ENCODE peak calls at places on chromosomes 6 and 20, in six cellular contexts. One of them, this sample, is unnamed.

GRCh38 chr6:169252805-169253189 is 849 bp downstream of the THBS2 start:
- DNase-seq in IMR-90: no peak
- DNase-seq in A549: no peak
- DNase-seq in HepG2: no peak
- DNase-seq in K562: no peak
- DNase-seq in GM12878: no peak
- DNase-seq in this sample: no peak

GRCh38 chr20:1815502-1816085 is 79.6 kb upstream of the SIRPA start:
- DNase-seq in IMR-90: no peak
- DNase-seq in A549: no peak
- DNase-seq in HepG2: no peak
- DNase-seq in K562: no peak
- DNase-seq in GM12878: no peak
- DNase-seq in this sample: no peak

GRCh38 chr6:41747256-41748101 is at the start of gene PGC:
- DNase-seq in IMR-90: no peak
- DNase-seq in A549: no peak
- DNase-seq in HepG2: peak
- DNase-seq in K562: peak
- DNase-seq in GM12878: no peak
- DNase-seq in this sample: no peak

GRCh38 chr20:33657704-33658095 is 4.4 kb upstream of the C20orf144 start:
- DNase-seq in IMR-90: no peak
- DNase-seq in A549: no peak
- DNase-seq in HepG2: no peak
- DNase-seq in K562: no peak
- DNase-seq in GM12878: no peak
- DNase-seq in this sample: no peak

GRCh38 chr6:161583561-161583960 is 309.7 kb upstream of the AGPAT4 start:
- DNase-seq in IMR-90: no peak
- DNase-seq in A549: no peak
- DNase-seq in HepG2: no peak
- DNase-seq in K562: no peak
- DNase-seq in GM12878: no peak
- DNase-seq in this sample: no peak

GRCh38 chr6:42783177-42783875 is 1.5 kb downstream of the BICRAL start:
- DNase-seq in IMR-90: peak
- DNase-seq in A549: peak
- DNase-seq in HepG2: peak
- DNase-seq in K562: peak
- DNase-seq in GM12878: no peak
- DNase-seq in this sample: peak

GRCh38 chr6:21750479-21751018 is 157.0 kb downstream of the SOX4 start:
- DNase-seq in IMR-90: no peak
- DNase-seq in A549: no peak
- DNase-seq in HepG2: no peak
- DNase-seq in K562: no peak
- DNase-seq in GM12878: no peak
- DNase-seq in this sample: no peak

GRCh38 chr6:42520786-42521607 is 42.8 kb upstream of the UBR2 start:
- DNase-seq in IMR-90: peak
- DNase-seq in A549: peak
- DNase-seq in HepG2: no peak
- DNase-seq in K562: no peak
- DNase-seq in GM12878: peak
- DNase-seq in this sample: no peak

GRCh38 chr6:104813552-104813951 is 46.2 kb downstream of the HACE1 start:
- DNase-seq in IMR-90: no peak
- DNase-seq in A549: no peak
- DNase-seq in HepG2: no peak
- DNase-seq in K562: no peak
- DNase-seq in GM12878: no peak
- DNase-seq in this sample: no peak

GRCh38 chr6:44593539-44593944 is 206.0 kb downstream of the CDC5L start:
- DNase-seq in IMR-90: peak
- DNase-seq in A549: peak
- DNase-seq in HepG2: peak
- DNase-seq in K562: peak
- DNase-seq in GM12878: peak
- DNase-seq in this sample: peak

GRCh38 chr6:35259946-35260626 is 551 bp downstream of the ZNF76 start:
- DNase-seq in IMR-90: peak
- DNase-seq in A549: peak
- DNase-seq in HepG2: peak
- DNase-seq in K562: peak
- DNase-seq in GM12878: peak
- DNase-seq in this sample: no peak

GRCh38 chr6:56570434-56571359 is 72.0 kb downstream of the DST start:
- DNase-seq in IMR-90: peak
- DNase-seq in A549: peak
- DNase-seq in HepG2: peak
- DNase-seq in K562: peak
- DNase-seq in GM12878: no peak
- DNase-seq in this sample: peak

GRCh38 chr20:63534831-63535651 is 2.1 kb downstream of the PTK6 start:
- DNase-seq in IMR-90: no peak
- DNase-seq in A549: no peak
- DNase-seq in HepG2: no peak
- DNase-seq in K562: no peak
- DNase-seq in GM12878: no peak
- DNase-seq in this sample: no peak

GRCh38 chr20:39645130-39645529 is 683.0 kb downstream of the DHX35 start:
- DNase-seq in IMR-90: no peak
- DNase-seq in A549: no peak
- DNase-seq in HepG2: no peak
- DNase-seq in K562: no peak
- DNase-seq in GM12878: no peak
- DNase-seq in this sample: no peak
- TF ChIP-seq BHLHE40 in IMR-90: no peak
- TF ChIP-seq BHLHE40 in A549: no peak
- TF ChIP-seq BHLHE40 in HepG2: no peak
- TF ChIP-seq BHLHE40 in K562: no peak
- TF ChIP-seq BHLHE40 in GM12878: no peak
- TF ChIP-seq BHLHE40 in this sample: no peak

DNA sequence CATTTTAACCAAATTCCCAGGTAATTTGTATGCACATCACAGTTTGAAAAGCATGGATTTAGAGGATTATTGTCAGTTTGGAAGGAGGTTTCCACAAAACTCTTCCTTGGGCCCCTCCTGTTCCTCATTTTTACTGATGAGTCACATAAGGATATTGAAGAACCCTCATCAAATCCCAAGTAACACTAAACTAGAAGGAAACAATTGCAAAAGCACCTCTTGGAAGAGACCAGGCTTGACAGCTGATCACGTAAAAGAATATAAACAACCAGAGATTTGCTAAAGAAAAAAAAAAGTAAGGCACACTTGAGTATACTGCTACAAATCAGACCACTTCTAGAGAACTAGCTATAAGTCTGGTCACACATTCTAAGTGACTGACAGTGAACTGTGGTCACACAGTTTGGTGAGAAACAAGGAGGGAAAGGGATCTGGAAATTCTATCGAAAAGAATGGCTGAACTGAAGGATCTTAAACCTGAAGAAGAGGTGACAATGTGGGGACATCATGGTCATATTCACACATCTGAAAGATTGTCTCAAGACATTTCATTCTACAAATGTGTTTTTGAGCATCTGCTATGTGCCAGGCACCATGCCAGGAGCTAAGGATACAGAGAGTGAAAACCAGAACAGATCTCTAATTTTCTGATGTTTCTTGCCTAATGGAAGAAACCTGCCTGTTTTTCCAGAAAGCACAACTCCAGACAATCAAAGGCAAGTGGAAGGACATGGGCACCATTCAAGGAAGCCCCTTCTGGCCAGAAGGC is 24.1 kb downstream of the ZHX3 start:
- DNase-seq in IMR-90: peak
- DNase-seq in A549: no peak
- DNase-seq in HepG2: no peak
- DNase-seq in K562: no peak
- DNase-seq in GM12878: no peak
- DNase-seq in this sample: no peak
- TF ChIP-seq BHLHE40 in IMR-90: no peak
- TF ChIP-seq BHLHE40 in A549: no peak
- TF ChIP-seq BHLHE40 in HepG2: no peak
- TF ChIP-seq BHLHE40 in K562: no peak
- TF ChIP-seq BHLHE40 in GM12878: no peak
- TF ChIP-seq BHLHE40 in this sample: no peak

GRCh38 chr20:8213831-8214587 is 81.9 kb downstream of the PLCB1 start:
- DNase-seq in IMR-90: no peak
- DNase-seq in A549: no peak
- DNase-seq in HepG2: no peak
- DNase-seq in K562: no peak
- DNase-seq in GM12878: peak
- DNase-seq in this sample: no peak

GRCh38 chr20:8216375-8217200 is 84.5 kb downstream of the PLCB1 start:
- DNase-seq in IMR-90: no peak
- DNase-seq in A549: no peak
- DNase-seq in HepG2: no peak
- DNase-seq in K562: no peak
- DNase-seq in GM12878: no peak
- DNase-seq in this sample: no peak

GRCh38 chr20:8212286-8212685 is 80.2 kb downstream of the PLCB1 start:
- DNase-seq in IMR-90: peak
- DNase-seq in A549: no peak
- DNase-seq in HepG2: no peak
- DNase-seq in K562: no peak
- DNase-seq in GM12878: no peak
- DNase-seq in this sample: no peak

GRCh38 chr20:8213270-8213669 is 81.2 kb downstream of the PLCB1 start:
- DNase-seq in IMR-90: no peak
- DNase-seq in A549: no peak
- DNase-seq in HepG2: no peak
- DNase-seq in K562: no peak
- DNase-seq in GM12878: no peak
- DNase-seq in this sample: no peak

GRCh38 chr20:8215516-8215915 is 83.5 kb downstream of the PLCB1 start:
- DNase-seq in IMR-90: peak
- DNase-seq in A549: no peak
- DNase-seq in HepG2: no peak
- DNase-seq in K562: no peak
- DNase-seq in GM12878: no peak
- DNase-seq in this sample: no peak
- TF ChIP-seq BHLHE40 in IMR-90: no peak
- TF ChIP-seq BHLHE40 in A549: no peak
- TF ChIP-seq BHLHE40 in HepG2: no peak
- TF ChIP-seq BHLHE40 in K562: no peak
- TF ChIP-seq BHLHE40 in GM12878: no peak
- TF ChIP-seq BHLHE40 in this sample: no peak

GRCh38 chr6:158654498-158654897 is 4.6 kb downstream of the SYTL3 start:
- DNase-seq in IMR-90: peak
- DNase-seq in A549: no peak
- DNase-seq in HepG2: peak
- DNase-seq in K562: peak
- DNase-seq in GM12878: no peak
- DNase-seq in this sample: no peak

GRCh38 chr6:158653577-158654354 is 3.9 kb downstream of the SYTL3 start:
- DNase-seq in IMR-90: peak
- DNase-seq in A549: no peak
- DNase-seq in HepG2: no peak
- DNase-seq in K562: no peak
- DNase-seq in GM12878: peak
- DNase-seq in this sample: no peak

GRCh38 chr6:158660331-158660730 is 10.5 kb downstream of the SYTL3 start:
- DNase-seq in IMR-90: no peak
- DNase-seq in A549: peak
- DNase-seq in HepG2: no peak
- DNase-seq in K562: peak
- DNase-seq in GM12878: no peak
- DNase-seq in this sample: peak

GRCh38 chr6:158655569-158656450 is 6.0 kb downstream of the SYTL3 start:
- DNase-seq in IMR-90: peak
- DNase-seq in A549: no peak
- DNase-seq in HepG2: no peak
- DNase-seq in K562: no peak
- DNase-seq in GM12878: no peak
- DNase-seq in this sample: no peak

DNA sequence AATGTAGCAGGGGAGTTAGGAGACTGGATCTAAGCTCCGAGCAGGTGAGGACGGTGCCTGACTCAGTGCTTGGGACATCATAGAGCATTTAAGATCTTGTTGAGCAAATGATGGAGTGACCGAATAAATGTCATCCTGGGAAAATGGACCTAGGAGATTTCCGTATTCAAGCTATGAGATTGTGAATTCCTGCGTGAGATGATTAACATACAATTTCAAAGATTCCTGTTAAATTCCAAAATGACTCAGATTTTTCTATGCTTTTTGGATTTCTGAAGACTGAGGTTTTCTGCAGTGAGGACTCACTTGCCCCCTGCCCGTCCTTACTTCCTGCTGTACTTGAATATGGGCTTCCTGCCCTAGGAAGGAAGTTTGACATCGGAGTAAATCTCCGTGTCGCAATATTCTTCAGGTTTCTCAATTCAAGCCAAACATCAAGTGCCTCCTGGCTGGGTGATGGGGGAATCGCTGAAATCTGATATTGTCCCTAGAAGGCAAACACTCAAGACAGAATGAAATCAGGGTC is 5.2 kb downstream of the SYTL3 start:
- DNase-seq in IMR-90: peak
- DNase-seq in A549: no peak
- DNase-seq in HepG2: no peak
- DNase-seq in K562: no peak
- DNase-seq in GM12878: no peak
- DNase-seq in this sample: no peak
- TF ChIP-seq BHLHE40 in IMR-90: no peak
- TF ChIP-seq BHLHE40 in A549: no peak
- TF ChIP-seq BHLHE40 in HepG2: no peak
- TF ChIP-seq BHLHE40 in K562: no peak
- TF ChIP-seq BHLHE40 in GM12878: no peak
- TF ChIP-seq BHLHE40 in this sample: no peak

GRCh38 chr6:51962355-51962754 is 125.1 kb downstream of the PKHD1 start:
- DNase-seq in IMR-90: no peak
- DNase-seq in A549: no peak
- DNase-seq in HepG2: no peak
- DNase-seq in K562: no peak
- DNase-seq in GM12878: no peak
- DNase-seq in this sample: no peak
- TF ChIP-seq BHLHE40 in IMR-90: no peak
- TF ChIP-seq BHLHE40 in A549: no peak
- TF ChIP-seq BHLHE40 in HepG2: no peak
- TF ChIP-seq BHLHE40 in K562: no peak
- TF ChIP-seq BHLHE40 in GM12878: no peak
- TF ChIP-seq BHLHE40 in this sample: no peak

DNA sequence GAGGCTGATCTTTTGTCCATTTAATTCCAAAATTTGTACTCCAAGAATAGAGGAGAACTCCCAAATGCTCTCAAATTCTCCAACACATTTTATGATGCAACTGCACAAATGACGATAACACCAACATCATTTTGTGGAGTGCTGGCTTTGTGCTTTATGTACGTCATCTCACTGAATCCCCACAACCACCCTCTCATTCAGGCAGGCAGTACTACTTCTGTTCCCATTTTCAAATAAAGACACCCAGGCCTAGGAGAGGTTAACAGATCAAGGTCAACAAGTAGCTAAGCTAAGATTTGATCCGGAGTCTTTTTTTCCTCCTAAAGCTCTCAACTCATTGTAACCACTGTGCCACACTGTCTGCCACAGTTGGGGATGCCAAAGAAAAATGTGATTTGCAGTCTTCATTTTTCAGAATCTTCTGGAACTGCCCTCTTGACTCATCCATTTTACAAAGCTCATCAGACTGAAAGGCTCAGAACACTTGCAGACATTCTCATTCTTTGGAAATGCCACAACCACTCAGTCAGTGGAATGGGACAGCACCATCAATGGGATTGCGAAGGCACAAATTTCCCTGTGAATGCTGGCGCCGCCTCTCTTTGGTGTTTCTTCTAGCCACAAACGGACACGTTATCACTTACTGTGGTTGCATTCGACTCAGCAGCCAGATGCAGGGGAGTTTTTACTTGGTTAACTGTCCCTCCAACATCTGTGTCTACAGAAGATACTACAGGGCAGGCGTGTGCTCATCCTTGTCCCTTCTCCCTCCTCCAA is 184.4 kb downstream of the GJA10 start:
- DNase-seq in IMR-90: no peak
- DNase-seq in A549: no peak
- DNase-seq in HepG2: no peak
- DNase-seq in K562: peak
- DNase-seq in GM12878: no peak
- DNase-seq in this sample: no peak
- TF ChIP-seq BHLHE40 in IMR-90: no peak
- TF ChIP-seq BHLHE40 in A549: no peak
- TF ChIP-seq BHLHE40 in HepG2: no peak
- TF ChIP-seq BHLHE40 in K562: no peak
- TF ChIP-seq BHLHE40 in GM12878: no peak
- TF ChIP-seq BHLHE40 in this sample: no peak